ENCODE peak calls at places on chromosomes 5 and 9, in five cellular contexts. C is heart left ventricle, Q is MM.1S, I is fibroblast of the aortic adventitia, Y is hepatocyte. O is an unnamed sample.
A peak's percentile ranks its signal among the peaks of the same experiment; 100 is the strongest.

GRCh38 chr5:169020102-169020501 is 280.8 kb downstream of the SLIT3 start:
- DNase-seq in C (no peak), Q (no peak), I (no peak), Y (peak; percentile 43), O (no peak)

GRCh38 chr9:125878241-125878640 is 131.1 kb downstream of the PBX3 start:
- DNase-seq in C (no peak), Q (no peak), I (peak; percentile 17), Y (no peak), O (no peak)

GRCh38 chr9:91245432-91246313 is 116.0 kb downstream of the AUH start:
- DNase-seq in C (no peak), Q (no peak), I (peak; percentile 62), Y (no peak), O (no peak)

GRCh38 chr5:3694819-3695218 is 99.2 kb downstream of the IRX1 start:
- DNase-seq in C (no peak), Q (no peak), I (no peak), Y (no peak), O (no peak)

GRCh38 chr5:14469485-14470377 is 111.9 kb upstream of the OTULINL start:
- DNase-seq in C (no peak), Q (no peak), I (no peak), Y (no peak), O (no peak)

GRCh38 chr9:115849679-115850412 is 303.7 kb upstream of the PAPPA start:
- DNase-seq in C (no peak), Q (peak; percentile 22), I (peak; percentile 55), Y (no peak), O (no peak)

GRCh38 chr9:136949239-136949816 is 2.7 kb upstream of the LCN12 start:
- DNase-seq in C (no peak), Q (no peak), I (no peak), Y (peak; percentile 66), O (no peak)

GRCh38 chr9:135321580-135321979 is 158.0 kb upstream of the PPP1R26 start:
- DNase-seq in C (no peak), Q (no peak), I (no peak), Y (no peak), O (no peak)

GRCh38 chr9:130535818-130536521 is 43.4 kb upstream of the FUBP3 start:
- DNase-seq in C (peak; percentile 35), Q (no peak), I (peak; percentile 65), Y (peak; percentile 76), O (no peak)

GRCh38 chr5:1931590-1932138 is 48.9 kb upstream of the IRX4 start:
- DNase-seq in C (peak; percentile 45), Q (no peak), I (no peak), Y (peak; percentile 37), O (no peak)

GRCh38 chr9:137286980-137287383 is 9.5 kb downstream of the TOR4A start:
- DNase-seq in C (peak; percentile 38), Q (peak; percentile 48), I (peak; percentile 56), Y (peak; percentile 82), O (peak; percentile 74)

GRCh38 chr5:51468196-51468595 is 84.9 kb downstream of the ISL1 start:
- DNase-seq in C (no peak), Q (no peak), I (peak; percentile 9), Y (peak; percentile 25), O (no peak)

GRCh38 chr9:98570055-98570454 is 138.7 kb downstream of the GABBR2 start:
- DNase-seq in C (no peak), Q (no peak), I (no peak), Y (no peak), O (no peak)

GRCh38 chr5:39074009-39074886 is at the start of gene RICTOR:
- DNase-seq in C (peak; percentile 92), Q (peak; percentile 88), I (peak; percentile 81), Y (peak; percentile 96), O (peak; percentile 93)

GRCh38 chr9:101018391-101018990 is 10.0 kb upstream of the PLPPR1 start:
- DNase-seq in C (no peak), Q (no peak), I (no peak), Y (no peak), O (no peak)

GRCh38 chr5:173123416-173123815 is 20.9 kb upstream of the BNIP1 start:
- DNase-seq in C (no peak), Q (no peak), I (peak; percentile 50), Y (peak; percentile 32), O (no peak)

GRCh38 chr9:70303268-70303667 is 44.5 kb downstream of the SMC5 start:
- DNase-seq in C (no peak), Q (no peak), I (peak; percentile 8), Y (no peak), O (no peak)

GRCh38 chr5:7012057-7012456 is 298.8 kb downstream of the TENT4A start:
- DNase-seq in C (no peak), Q (no peak), I (no peak), Y (no peak), O (no peak)

GRCh38 chr9:81585191-81585763 is 104.1 kb downstream of the TLE1 start:
- DNase-seq in C (no peak), Q (no peak), I (no peak), Y (no peak), O (no peak)

GRCh38 chr5:130808691-130809090 is 356.4 kb downstream of the HINT1 start:
- DNase-seq in C (no peak), Q (no peak), I (no peak), Y (no peak), O (no peak)
- TF ChIP-seq CTCF in C (no peak), Q (no peak), I (no peak), Y (no peak), O (no peak)

GRCh38 chr9:29311221-29311620 is 1737.9 kb upstream of the C9orf72 start:
- DNase-seq in C (no peak), Q (no peak), I (no peak), Y (no peak), O (no peak)

GRCh38 chr9:29312327-29312726 is 1739.0 kb upstream of the C9orf72 start:
- DNase-seq in C (no peak), Q (no peak), I (no peak), Y (no peak), O (no peak)
- H3K4me3 ChIP-seq in C (no peak overlapping the region), Q (no peak overlapping the region), I (no peak overlapping the region), Y (no peak overlapping the region), O (no peak overlapping the region)

GRCh38 chr5:163459888-163460561 is at the start of gene NUDCD2:
- DNase-seq in C (peak; percentile 95), Q (peak; percentile 98), I (peak; percentile 99), Y (peak; percentile 97), O (peak; percentile 93)
- TF ChIP-seq CTCF in C (peak; percentile 40), Q (peak; percentile 30), I (no peak), Y (peak; percentile 36), O (peak; percentile 50)

GRCh38 chr9:19918630-19919029 is 129.8 kb upstream of the SLC24A2 start:
- DNase-seq in C (no peak), Q (no peak), I (no peak), Y (no peak), O (no peak)
- H3K4me3 ChIP-seq in C (no peak overlapping the region), Q (no peak overlapping the region), I (no peak overlapping the region), Y (no peak overlapping the region), O (no peak overlapping the region)

DNA sequence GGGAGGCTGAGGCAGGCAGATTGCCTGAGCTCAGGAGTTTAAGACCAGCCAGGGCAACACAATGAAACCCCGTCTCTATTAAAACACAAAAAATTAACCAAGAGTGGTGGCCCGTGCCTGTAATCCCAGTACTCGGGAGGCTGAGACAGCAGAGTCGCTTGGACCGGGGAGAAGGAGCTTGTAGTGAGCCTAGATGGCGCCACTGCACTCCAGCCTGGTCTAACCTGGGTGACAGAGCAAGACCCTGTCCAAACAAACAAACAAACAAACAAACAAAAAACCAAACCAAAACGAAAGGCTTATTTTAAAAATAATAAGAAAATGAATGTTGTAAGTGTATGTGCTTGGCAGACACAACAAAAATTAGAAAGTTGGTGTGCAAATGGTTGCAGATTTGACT is 536.3 kb upstream of the PTPRD start:
- DNase-seq in C (no peak), Q (no peak), I (no peak), Y (no peak), O (no peak)
- TF ChIP-seq CTCF in C (no peak), Q (peak; percentile 5), I (no peak), Y (no peak), O (no peak)

GRCh38 chr5:119074419-119074818 is 3.5 kb downstream of the DMXL1 start:
- DNase-seq in C (no peak), Q (peak; percentile 23), I (no peak), Y (no peak), O (peak; percentile 51)

GRCh38 chr5:119072496-119072895 is 1.6 kb downstream of the DMXL1 start:
- DNase-seq in C (no peak), Q (no peak), I (no peak), Y (no peak), O (no peak)

GRCh38 chr5:119071573-119071874 is 637 bp downstream of the DMXL1 start:
- DNase-seq in C (no peak), Q (peak; percentile 23), I (no peak), Y (no peak), O (no peak)

GRCh38 chr5:119070578-119070827 is 384 bp upstream of the DMXL1 start:
- DNase-seq in C (no peak), Q (no peak), I (no peak), Y (peak; percentile 92), O (no peak)

DNA sequence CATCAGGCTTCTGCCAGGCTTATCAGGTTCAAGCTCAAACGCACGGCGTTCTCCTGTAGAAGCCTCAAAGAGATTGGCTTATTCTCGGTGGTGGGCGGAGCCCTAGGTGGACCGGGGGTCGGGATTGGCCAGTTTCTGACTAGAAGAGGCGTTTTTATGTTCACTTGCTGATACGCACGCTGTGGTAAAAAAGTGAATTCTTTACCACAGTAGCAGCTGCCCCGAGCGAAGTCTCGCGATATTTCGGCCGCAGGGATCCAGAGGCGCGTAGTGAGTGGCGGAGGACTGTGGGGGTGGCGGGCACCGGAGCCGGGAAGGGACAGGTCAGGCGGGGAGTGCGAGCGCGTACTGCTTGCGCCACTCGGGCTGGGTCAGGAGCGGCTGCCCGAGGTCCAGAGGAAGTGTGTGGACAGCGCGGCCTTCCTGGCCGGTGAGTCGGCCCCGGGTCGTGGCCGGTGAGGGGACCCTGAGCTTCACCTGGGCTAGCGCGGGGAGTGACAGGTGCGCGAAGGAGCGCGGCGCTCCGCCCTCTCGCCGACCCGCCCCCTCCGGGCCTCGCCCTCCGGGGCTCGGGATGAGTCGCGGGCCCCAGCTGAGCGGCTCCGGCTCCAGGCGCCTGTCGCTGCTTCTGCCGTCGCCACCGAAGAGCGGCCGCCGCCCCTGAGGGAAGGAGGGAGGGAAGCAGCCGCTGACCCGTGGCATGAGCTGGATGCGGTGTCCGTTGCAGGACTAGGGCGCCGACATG is at the start of gene DMXL1:
- DNase-seq in C (peak; percentile 99), Q (peak; percentile 100), I (peak; percentile 99), Y (peak; percentile 99), O (peak; percentile 97)
- H3K4me3 ChIP-seq in C (peak within 1 kb of the TSS; percentile 96), Q (peak within 1 kb of the TSS; percentile 78), I (peak within 1 kb of the TSS; percentile 97), Y (peak within 1 kb of the TSS; percentile 71), O (peak within 1 kb of the TSS; percentile 74)

O was measured in GM06990.